ENCODE peak calls at places on chromosomes 1 and 21, in six cellular contexts. Q, X, H, Y, J and D are unnamed samples.

GRCh38 chr1:34844252-34844634 is 15.3 kb downstream of the SMIM12 start:
- DNase-seq in Q (no peak), X (no peak), H (no peak), Y (no peak), J (no peak), D (no peak)

GRCh38 chr1:60415696-60416095 is 342.1 kb upstream of the C1orf87 start:
- DNase-seq in Q (no peak), X (no peak), H (no peak), Y (no peak), J (no peak), D (no peak)

GRCh38 chr1:207335695-207336363 is 14.4 kb downstream of the CD55 start:
- DNase-seq in Q (no peak), X (no peak), H (no peak), Y (peak), J (no peak), D (no peak)

GRCh38 chr1:191629836-191630235 is 528.4 kb upstream of the RGS18 start:
- DNase-seq in Q (no peak), X (no peak), H (peak), Y (no peak), J (no peak), D (no peak)

GRCh38 chr1:228978486-228979324 is 243.4 kb downstream of the RHOU start:
- DNase-seq in Q (no peak), X (peak), H (no peak), Y (no peak), J (no peak), D (no peak)

GRCh38 chr1:37342736-37343135 is 131.6 kb upstream of the ZC3H12A start:
- DNase-seq in Q (no peak), X (no peak), H (no peak), Y (no peak), J (no peak), D (no peak)

GRCh38 chr1:231814031-231814430 is 187.4 kb downstream of the DISC1 start:
- DNase-seq in Q (no peak), X (no peak), H (no peak), Y (no peak), J (no peak), D (no peak)

GRCh38 chr21:22806278-22806677 is 1808.1 kb downstream of the NCAM2 start:
- DNase-seq in Q (no peak), X (no peak), H (no peak), Y (no peak), J (no peak), D (no peak)

GRCh38 chr1:19621274-19621950 is 22.7 kb upstream of the NBL1 start:
- DNase-seq in Q (no peak), X (no peak), H (no peak), Y (no peak), J (no peak), D (no peak)

GRCh38 chr1:232965124-232965911 is 14.9 kb downstream of the NTPCR start:
- DNase-seq in Q (no peak), X (no peak), H (no peak), Y (no peak), J (no peak), D (no peak)

GRCh38 chr1:97632075-97632474 is 288.8 kb downstream of the DPYD start:
- DNase-seq in Q (no peak), X (no peak), H (peak), Y (no peak), J (no peak), D (no peak)

GRCh38 chr1:230230948-230231738 is 164.1 kb downstream of the GALNT2 start:
- DNase-seq in Q (no peak), X (no peak), H (no peak), Y (no peak), J (no peak), D (no peak)

GRCh38 chr1:48743480-48743879 is 33.2 kb downstream of the BEND5 start:
- DNase-seq in Q (no peak), X (no peak), H (no peak), Y (no peak), J (no peak), D (no peak)

GRCh38 chr1:46483597-46483996 is 6.0 kb upstream of the DMBX1 start:
- DNase-seq in Q (no peak), X (no peak), H (no peak), Y (no peak), J (no peak), D (no peak)

GRCh38 chr1:20662110-20662475 is 924 bp upstream of the DDOST start:
- DNase-seq in Q (no peak), X (no peak), H (no peak), Y (no peak), J (no peak), D (no peak)

GRCh38 chr1:221015159-221015558 is 135.9 kb downstream of the HLX start:
- DNase-seq in Q (no peak), X (no peak), H (no peak), Y (no peak), J (no peak), D (no peak)

GRCh38 chr1:173453982-173454381 is 23.2 kb upstream of the PRDX6 start:
- DNase-seq in Q (no peak), X (no peak), H (no peak), Y (no peak), J (no peak), D (no peak)

GRCh38 chr1:37919277-37919676 is 27.6 kb downstream of the INPP5B start:
- DNase-seq in Q (no peak), X (no peak), H (peak), Y (no peak), J (no peak), D (no peak)

GRCh38 chr1:151968791-151969399 is 24.8 kb downstream of the S100A10 start:
- DNase-seq in Q (no peak), X (no peak), H (peak), Y (no peak), J (no peak), D (no peak)
- TF ChIP-seq CTCF in Q (no peak), X (no peak), H (peak), Y (no peak), J (no peak), D (no peak)

GRCh38 chr21:42321845-42322244 is 6.6 kb upstream of the TFF3 start:
- DNase-seq in Q (no peak), X (no peak), H (no peak), Y (no peak), J (no peak), D (no peak)

GRCh38 chr21:42321231-42321630 is 6.0 kb upstream of the TFF3 start:
- DNase-seq in Q (no peak), X (no peak), H (no peak), Y (no peak), J (no peak), D (no peak)

GRCh38 chr21:42319368-42319767 is 4.2 kb upstream of the TFF3 start:
- DNase-seq in Q (no peak), X (peak), H (no peak), Y (peak), J (no peak), D (no peak)

GRCh38 chr21:42320791-42321190 is 5.6 kb upstream of the TFF3 start:
- DNase-seq in Q (no peak), X (no peak), H (no peak), Y (no peak), J (no peak), D (no peak)

GRCh38 chr21:42319851-42320602 is 4.8 kb upstream of the TFF3 start:
- DNase-seq in Q (no peak), X (peak), H (no peak), Y (no peak), J (no peak), D (no peak)
- TF ChIP-seq CTCF in Q (no peak), X (no peak), H (no peak), Y (no peak), J (no peak), D (no peak)

GRCh38 chr1:175981128-175981527 is 226.0 kb downstream of the COP1 start:
- DNase-seq in Q (no peak), X (no peak), H (no peak), Y (no peak), J (no peak), D (no peak)

GRCh38 chr1:175978476-175978875 is 228.6 kb downstream of the COP1 start:
- DNase-seq in Q (no peak), X (no peak), H (no peak), Y (no peak), J (no peak), D (no peak)

GRCh38 chr1:175984057-175984812 is 222.9 kb downstream of the COP1 start:
- DNase-seq in Q (no peak), X (no peak), H (no peak), Y (no peak), J (no peak), D (no peak)

GRCh38 chr1:175976865-175977642 is 230.0 kb downstream of the COP1 start:
- DNase-seq in Q (no peak), X (no peak), H (no peak), Y (no peak), J (no peak), D (no peak)

GRCh38 chr1:175978926-175979325 is 228.2 kb downstream of the COP1 start:
- DNase-seq in Q (no peak), X (no peak), H (no peak), Y (no peak), J (no peak), D (no peak)
- TF ChIP-seq CTCF in Q (no peak), X (no peak), H (no peak), Y (no peak), J (no peak), D (no peak)

DNA sequence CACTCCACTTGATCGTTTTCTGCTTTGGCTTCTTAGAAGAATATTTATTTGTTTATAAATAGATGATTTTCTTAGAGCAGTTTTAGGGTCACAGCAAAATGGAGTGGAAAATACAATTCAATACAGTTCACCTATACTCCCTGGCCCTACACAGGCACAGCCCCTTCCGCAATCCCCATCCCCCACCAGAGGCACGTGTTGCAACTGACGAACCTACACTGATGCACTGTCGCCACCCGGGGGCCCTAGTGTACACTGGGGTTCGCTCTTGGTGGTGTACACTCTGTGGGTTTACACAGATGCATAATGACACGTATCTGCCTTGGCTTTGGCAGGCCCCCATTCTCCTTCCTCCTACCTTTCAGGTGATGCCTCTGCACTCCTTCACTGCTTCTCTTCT is 8.0 kb downstream of the ECHDC2 start:
- DNase-seq in Q (no peak), X (no peak), H (no peak), Y (no peak), J (no peak), D (no peak)
- TF ChIP-seq CTCF in Q (peak), X (no peak), H (no peak), Y (no peak), J (no peak), D (no peak)